ENCODE peak calls at places on chromosomes 7 and 10, in four cellular contexts. M is pancreas; O is SJSA1; E is effector memory CD4-positive, alpha-beta T cell. Z is an unnamed sample. For H3K9me3, the result is how much of the 10 kb centered on the place peaks cover.

GRCh38 chr10:73590881-73591577 is at the start of gene USP54:
- DNase-seq in M (no peak), O (peak), E (no peak), Z (peak)

GRCh38 chr7:4235596-4235995 is 446.5 kb upstream of the FOXK1 start:
- DNase-seq in M (no peak), O (no peak), E (no peak), Z (no peak)

GRCh38 chr7:102024769-102025391 is 207.5 kb downstream of the CUX1 start:
- DNase-seq in M (no peak), O (no peak), E (no peak), Z (no peak)

GRCh38 chr7:43520201-43520600 is 62.7 kb upstream of the STK17A start:
- DNase-seq in M (no peak), O (no peak), E (no peak), Z (no peak)

GRCh38 chr10:22633106-22633505 is 81.3 kb downstream of the PIP4K2A start:
- DNase-seq in M (no peak), O (no peak), E (no peak), Z (no peak)

GRCh38 chr7:102912742-102913141 is at the start of gene LRRC17:
- DNase-seq in M (no peak), O (no peak), E (no peak), Z (peak)

GRCh38 chr10:59465089-59465488 is 102.7 kb upstream of the FAM13C start:
- DNase-seq in M (no peak), O (no peak), E (no peak), Z (peak)

GRCh38 chr10:8393531-8393930 is 339.0 kb downstream of the GATA3 start:
- DNase-seq in M (no peak), O (peak), E (no peak), Z (no peak)

GRCh38 chr10:125092564-125093031 is 67.8 kb downstream of the CTBP2 start:
- DNase-seq in M (no peak), O (no peak), E (no peak), Z (no peak)

GRCh38 chr7:159023746-159024145 is 120.9 kb downstream of the VIPR2 start:
- DNase-seq in M (no peak), O (no peak), E (no peak), Z (no peak)

GRCh38 chr10:11451640-11452260 is 159.7 kb downstream of the USP6NL start:
- DNase-seq in M (no peak), O (no peak), E (no peak), Z (no peak)

GRCh38 chr7:24336461-24336860 is 52.5 kb downstream of the NPY start:
- DNase-seq in M (no peak), O (no peak), E (no peak), Z (peak)

GRCh38 chr7:116687801-116688201 is 15.8 kb downstream of the MET start:
- DNase-seq in M (no peak), O (no peak), E (no peak), Z (no peak)

GRCh38 chr10:125340871-125341270 is 180.5 kb upstream of the CTBP2 start:
- DNase-seq in M (no peak), O (no peak), E (no peak), Z (no peak)

GRCh38 chr7:36896956-36897594 is 172.8 kb upstream of the AOAH start:
- DNase-seq in M (no peak), O (no peak), E (no peak), Z (no peak)

GRCh38 chr10:28432210-28432676 is 100.7 kb upstream of the WAC start:
- DNase-seq in M (peak), O (peak), E (no peak), Z (peak)

GRCh38 chr10:73597346-73597745 is 6.2 kb upstream of the USP54 start:
- DNase-seq in M (no peak), O (no peak), E (no peak), Z (no peak)

GRCh38 chr7:135272303-135272702 is 38.7 kb downstream of the STRA8 start:
- DNase-seq in M (no peak), O (no peak), E (no peak), Z (no peak)

GRCh38 chr10:113409147-113409546 is 143.7 kb upstream of the HABP2 start:
- DNase-seq in M (no peak), O (no peak), E (no peak), Z (no peak)

GRCh38 chr10:103661198-103661950 is 167.9 kb downstream of the NEURL1 start:
- DNase-seq in M (peak), O (peak), E (peak), Z (no peak)

GRCh38 chr10:13816195-13816926 is 229.6 kb downstream of the PRPF18 start:
- DNase-seq in M (peak), O (peak), E (no peak), Z (no peak)

GRCh38 chr10:73860050-73860491 is 14.3 kb downstream of the CAMK2G start:
- DNase-seq in M (no peak), O (no peak), E (no peak), Z (no peak)

DNA sequence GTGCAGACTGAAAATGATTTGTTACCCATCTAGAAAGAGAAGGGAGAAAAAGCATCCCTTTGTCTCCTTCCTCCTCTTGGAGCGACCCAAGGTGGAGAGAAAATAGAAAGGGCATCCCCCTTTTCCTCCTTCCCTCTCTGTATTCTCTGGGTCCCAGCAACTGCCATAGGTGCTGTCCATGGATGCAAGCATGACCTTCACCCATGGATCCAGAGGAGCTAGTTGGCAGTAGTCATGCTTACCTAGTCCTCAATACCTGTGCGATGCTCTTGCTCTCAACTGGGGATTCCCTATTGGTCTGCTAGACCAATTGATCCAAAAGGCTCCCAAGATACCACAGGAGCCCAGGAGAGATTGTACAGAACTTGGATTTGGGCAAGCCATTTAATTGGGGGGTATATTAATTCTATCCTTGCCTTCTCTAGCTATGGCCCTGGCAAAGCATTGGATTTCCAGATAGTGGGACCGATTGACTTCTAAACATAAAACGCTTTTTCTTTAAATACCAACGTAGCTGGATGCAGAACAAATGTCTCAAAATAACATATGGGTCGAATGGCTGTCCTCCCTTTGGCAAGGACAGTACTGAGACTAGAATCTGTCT is 547.8 kb upstream of the IGFBP3 start:
- DNase-seq in M (no peak), O (no peak), E (no peak), Z (peak)
- H3K9me3 ChIP-seq in M (under half), O (under half), E (under half), Z (under half)

DNA sequence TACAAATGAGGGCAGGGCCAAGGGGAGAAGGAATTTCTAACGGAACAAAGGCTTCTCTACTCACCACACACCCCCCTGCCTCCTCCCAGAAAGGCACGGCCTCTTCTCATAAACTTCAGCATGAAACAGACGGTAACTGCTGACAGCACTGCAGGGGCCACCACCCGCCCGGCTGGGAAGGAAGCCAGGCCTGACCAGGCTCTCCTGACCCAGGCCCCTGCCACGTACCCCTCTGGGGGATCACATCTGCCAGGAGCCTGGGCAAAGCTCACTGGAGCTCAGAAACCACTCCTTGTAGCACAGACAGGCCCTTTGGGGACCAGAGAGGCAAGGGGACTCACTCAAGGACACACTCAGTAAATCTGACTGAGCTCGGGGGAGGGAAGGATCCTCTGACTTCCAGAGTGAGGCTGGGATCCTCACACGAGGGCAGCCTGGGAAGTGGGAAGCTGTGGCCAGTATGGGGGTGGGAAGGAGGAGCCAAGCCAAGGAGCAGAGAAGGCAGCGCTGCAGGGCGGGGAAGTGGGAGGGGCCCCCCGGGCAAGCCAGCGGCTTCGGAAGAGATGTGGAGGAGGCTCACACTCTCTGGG is 46.1 kb downstream of the ZCCHC24 start:
- DNase-seq in M (peak), O (peak), E (no peak), Z (peak)
- H3K27ac ChIP-seq in M (peak), O (peak), E (no peak), Z (peak)

GRCh38 chr10:329361-330099 is 194.3 kb downstream of the ZMYND11 start:
- DNase-seq in M (peak), O (peak), E (no peak), Z (peak)
- H3K4me3 ChIP-seq in M (no peak), O (peak), E (peak), Z (peak)

DNA sequence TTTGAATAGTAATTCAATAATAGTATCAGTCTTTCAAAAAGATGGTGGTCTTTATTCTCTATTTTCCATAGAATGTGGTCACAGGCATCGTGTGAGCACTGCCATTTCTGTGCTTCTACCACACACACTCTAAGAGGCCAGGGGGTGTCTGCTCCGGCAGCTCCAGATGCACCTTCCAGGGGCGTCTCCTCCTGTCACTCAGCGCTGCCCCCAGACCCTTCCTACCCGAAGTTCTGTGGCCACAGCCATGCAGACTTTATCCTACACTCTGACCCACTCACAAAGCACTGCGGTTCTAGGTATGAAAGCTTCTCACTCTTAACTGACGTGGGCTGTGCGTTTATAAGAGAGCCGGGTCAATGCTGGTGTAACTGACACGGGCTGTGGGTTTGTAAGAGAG is 364.6 kb downstream of the DNAJB6 start:
- DNase-seq in M (no peak), O (peak), E (no peak), Z (no peak)
- H3K9me3 ChIP-seq in M (under half), O (under half), E (under half), Z (under half)

DNA sequence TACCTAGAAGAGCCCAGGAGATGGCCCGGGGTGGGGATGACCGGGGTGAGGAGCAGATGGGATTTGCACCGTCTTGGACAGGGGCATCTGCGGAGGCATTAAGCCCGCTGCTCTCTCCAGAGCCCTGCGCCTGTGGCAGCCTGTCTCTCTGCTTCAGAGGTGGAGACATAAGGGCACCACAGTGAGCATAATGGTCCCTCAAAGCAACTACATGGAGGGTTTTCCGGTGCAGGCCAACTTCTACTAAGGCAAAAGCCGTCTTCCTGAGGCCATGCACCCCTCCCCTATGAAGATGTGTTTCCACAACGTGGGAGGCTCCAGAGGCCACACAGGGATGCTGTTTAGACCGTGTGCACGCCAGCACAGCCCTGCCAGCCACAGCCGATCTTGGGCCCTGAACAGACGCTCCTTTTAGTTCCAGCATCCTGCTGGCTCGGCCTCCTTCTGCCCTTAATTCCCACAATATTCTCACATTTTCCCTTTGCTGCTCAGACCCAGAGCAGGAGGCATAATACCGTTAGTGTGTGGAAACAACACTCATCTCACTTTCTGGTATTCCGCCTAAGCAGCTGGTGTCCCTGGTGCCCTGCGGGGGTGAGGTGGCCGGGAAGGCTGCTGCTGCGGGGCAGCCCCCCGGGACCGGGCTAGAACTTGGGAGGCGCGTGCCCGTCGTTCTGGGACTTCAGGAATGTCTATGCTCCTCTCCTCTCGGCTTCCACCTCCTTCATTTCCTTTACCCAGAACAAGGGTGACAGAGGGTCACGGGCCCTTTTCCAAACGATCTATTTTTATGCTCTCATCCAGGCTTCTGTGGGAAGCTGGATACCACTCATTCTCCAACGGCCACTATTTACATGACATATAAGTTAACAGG is 266.9 kb downstream of the TNS3 start:
- DNase-seq in M (no peak), O (peak), E (no peak), Z (peak)
- H3K27ac ChIP-seq in M (peak), O (peak), E (no peak), Z (peak)